ENCODE peak calls at places on chromosomes 3 and 15, in seven cellular contexts. E is GM06990, L is uterus, R is T-helper 1 cell, X is mesendoderm, U is stomach, H is HL-60. J is an unnamed sample.

GRCh38 chr3:98329392-98330124 is 24.1 kb upstream of the OR5K4 start:
- DNase-seq in R (peak), H (peak), E (peak), U (peak), L (no peak), X (peak), J (peak)

GRCh38 chr15:59605994-59606393 is 5.6 kb upstream of the GCNT3 start:
- DNase-seq in H (no peak), U (no peak), R (no peak), X (no peak), L (no peak), E (no peak), J (no peak)

GRCh38 chr15:75195122-75195765 is 6.4 kb upstream of the C15orf39 start:
- DNase-seq in E (no peak), U (no peak), H (no peak), R (no peak), X (peak), L (peak), J (no peak)

GRCh38 chr15:35481992-35482391 is 64.0 kb downstream of the DPH6 start:
- DNase-seq in L (no peak), H (no peak), U (no peak), R (no peak), E (no peak), X (peak), J (peak)

GRCh38 chr3:79085166-79085565 is 682.6 kb downstream of the ROBO1 start:
- DNase-seq in U (no peak), X (no peak), E (no peak), H (no peak), L (no peak), R (no peak), J (peak)

GRCh38 chr3:193761969-193762368 is 169.0 kb downstream of the OPA1 start:
- DNase-seq in X (no peak), E (no peak), H (no peak), R (no peak), L (no peak), U (no peak), J (no peak)

GRCh38 chr3:128395500-128396125 is 71.1 kb downstream of the DNAJB8 start:
- DNase-seq in H (no peak), U (no peak), R (no peak), E (no peak), X (peak), L (peak), J (peak)

GRCh38 chr15:76057332-76058000 is 2.3 kb upstream of the TMEM266 start:
- DNase-seq in X (peak), E (no peak), H (peak), L (no peak), U (peak), R (no peak), J (peak)

GRCh38 chr15:64619880-64620839 is 155.2 kb downstream of the RBPMS2 start:
- DNase-seq in U (no peak), R (no peak), L (no peak), X (no peak), E (no peak), H (no peak), J (peak)

GRCh38 chr3:9930804-9931418 is 2.7 kb upstream of the CRELD1 start:
- DNase-seq in U (no peak), X (no peak), R (no peak), E (no peak), H (no peak), L (no peak), J (no peak)

GRCh38 chr3:2958553-2958952 is 151.6 kb downstream of the IL5RA start:
- DNase-seq in R (no peak), X (peak), H (no peak), L (no peak), U (no peak), E (no peak), J (no peak)

GRCh38 chr3:165778456-165778855 is 58.8 kb downstream of the BCHE start:
- DNase-seq in X (no peak), H (no peak), U (no peak), L (no peak), E (no peak), R (no peak), J (no peak)

GRCh38 chr3:158570999-158571702 is at the start of gene MLF1:
- DNase-seq in E (peak), X (peak), L (peak), R (peak), U (peak), H (peak), J (peak)

GRCh38 chr3:23365066-23365465 is 161.9 kb downstream of the UBE2E2 start:
- DNase-seq in U (no peak), E (no peak), L (no peak), X (no peak), H (no peak), R (no peak), J (no peak)

GRCh38 chr3:187963003-187963676 is 190.8 kb upstream of the LPP start:
- DNase-seq in U (no peak), H (no peak), E (no peak), L (no peak), R (no peak), X (peak), J (no peak)

GRCh38 chr15:37907136-37907535 is 27.3 kb upstream of the TMCO5A start:
- DNase-seq in E (no peak), U (no peak), H (no peak), L (no peak), X (peak), R (no peak), J (no peak)

GRCh38 chr3:143222505-143222904 is 102.9 kb downstream of the CHST2 start:
- DNase-seq in U (no peak), E (no peak), H (no peak), L (no peak), R (no peak), X (no peak), J (peak)

GRCh38 chr3:81743096-81744025 is 18.1 kb downstream of the GBE1 start:
- DNase-seq in R (no peak), X (peak), E (no peak), U (no peak), L (peak), H (peak), J (peak)

GRCh38 chr3:43212914-43213611 is 73.3 kb upstream of the SNRK start:
- DNase-seq in E (no peak), R (no peak), L (no peak), U (no peak), X (no peak), H (no peak), J (no peak)

GRCh38 chr3:175605851-175606250 is 746.7 kb downstream of the NAALADL2 start:
- DNase-seq in L (no peak), E (no peak), X (peak), U (no peak), H (no peak), R (no peak), J (no peak)

GRCh38 chr15:23855260-23855659 is 168.2 kb upstream of the NDN start:
- DNase-seq in L (no peak), E (no peak), H (no peak), X (no peak), R (no peak), U (no peak), J (no peak)

J was measured in fibroblast of the aortic adventitia.